ENCODE peak calls at places on chromosomes 4 and X, in five cellular contexts. T is mesenchymal stem cell, J is H9, V is neuronal stem cell, N is IMR-90. K is an unnamed sample.

GRCh38 chr4:169225812-169226211 is 44.9 kb downstream of the SH3RF1 start:
- DNase-seq in J (no peak), T (peak; percentile 79), V (no peak), N (peak; percentile 60), K (no peak)

GRCh38 chr4:161791796-161792556 is 371.8 kb downstream of the FSTL5 start:
- DNase-seq in T (no peak), J (no peak), N (no peak), V (no peak), K (no peak)

GRCh38 chr4:126592088-126592487 is 1040.7 kb upstream of the INTU start:
- DNase-seq in N (peak; percentile 28), J (no peak), T (peak; percentile 13), V (no peak), K (peak; percentile 21)

GRCh38 chr4:184317234-184317918 is 99.7 kb upstream of the ENPP6 start:
- DNase-seq in N (peak; percentile 16), J (peak; percentile 17), V (no peak), T (peak; percentile 50), K (no peak)

GRCh38 chrX:42515939-42516338 is 262.0 kb downstream of the PPP1R2C start:
- DNase-seq in N (no peak), V (no peak), T (no peak), J (no peak), K (no peak)

GRCh38 chr4:186807809-186808634 is 84.4 kb upstream of the FAT1 start:
- DNase-seq in J (no peak), T (no peak), V (no peak), N (no peak), K (no peak)

GRCh38 chr4:23320881-23321612 is 568.8 kb downstream of the PPARGC1A start:
- DNase-seq in T (no peak), J (no peak), V (no peak), N (no peak), K (no peak)

GRCh38 chrX:149760965-149761364 is 12.9 kb upstream of the HSFX1 start:
- DNase-seq in J (no peak), T (no peak), V (no peak), N (no peak), K (no peak)

GRCh38 chrX:42247241-42247640 is 323.9 kb upstream of the CASK start:
- DNase-seq in N (peak; percentile 8), J (no peak), T (no peak), V (no peak), K (no peak)

GRCh38 chr4:37715889-37716402 is 29.8 kb upstream of the RELL1 start:
- DNase-seq in N (peak; percentile 66), J (no peak), T (peak; percentile 23), V (no peak), K (peak; percentile 5)

GRCh38 chr4:13524504-13525243 is 19.6 kb downstream of the NKX3-2 start:
- DNase-seq in T (peak; percentile 78), N (peak; percentile 57), J (no peak), V (no peak), K (peak; percentile 74)

GRCh38 chrX:50801135-50801534 is 12.9 kb downstream of the SHROOM4 start:
- DNase-seq in J (no peak), N (no peak), T (no peak), V (no peak), K (no peak)

GRCh38 chrX:11632732-11633131 is 33.0 kb downstream of the ARHGAP6 start:
- DNase-seq in T (no peak), J (no peak), N (no peak), V (no peak), K (no peak)

GRCh38 chr4:15493411-15493810 is 23.7 kb downstream of the CC2D2A start:
- DNase-seq in J (no peak), T (no peak), V (no peak), N (peak; percentile 17), K (no peak)

GRCh38 chr4:17577660-17578481 is 873 bp downstream of the LAP3 start:
- DNase-seq in T (no peak), N (peak; percentile 4), V (no peak), J (no peak), K (peak; percentile 49)
- H4K8ac ChIP-seq in T (peak overlapping the region; percentile 19), N (peak overlapping the region; percentile 55), V (no peak overlapping the region), J (no peak overlapping the region), K (no peak overlapping the region)

GRCh38 chr4:4425119-4425690 is 38.3 kb downstream of the NSG1 start:
- DNase-seq in V (no peak), J (no peak), T (no peak), N (peak; percentile 11), K (no peak)
- H2BK15ac ChIP-seq in V (no peak overlapping the region), J (no peak overlapping the region), T (no peak overlapping the region), N (no peak overlapping the region), K (no peak overlapping the region)

DNA sequence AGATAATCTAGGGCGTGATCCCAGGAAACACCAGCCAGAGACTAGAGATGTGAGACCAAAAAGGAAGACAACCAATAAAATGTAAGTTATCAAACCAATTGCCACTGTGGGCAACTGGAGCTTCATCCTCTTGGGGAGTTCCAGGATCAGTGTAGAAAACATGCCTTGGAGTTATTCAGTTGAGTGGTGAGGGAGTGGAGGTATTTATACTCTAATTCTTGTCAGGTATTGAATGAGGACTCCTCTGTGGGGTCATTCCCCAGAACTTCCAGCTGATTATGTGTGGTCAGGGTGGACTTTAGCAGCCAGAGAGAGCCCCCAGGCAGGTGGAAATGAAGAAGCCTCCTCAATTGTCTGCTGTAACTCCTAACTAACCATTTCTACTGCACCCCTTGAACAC is 144.0 kb upstream of the PRPS2 start:
- DNase-seq in T (no peak), V (no peak), J (no peak), N (no peak), K (no peak)
- H4K8ac ChIP-seq in T (no peak overlapping the region), V (no peak overlapping the region), J (no peak overlapping the region), N (no peak overlapping the region), K (no peak overlapping the region)

GRCh38 chr4:185642907-185643306 is 107.6 kb upstream of the PDLIM3 start:
- DNase-seq in V (no peak), N (no peak), T (no peak), J (no peak), K (no peak)
- H2BK15ac ChIP-seq in V (no peak overlapping the region), N (no peak overlapping the region), T (no peak overlapping the region), J (no peak overlapping the region), K (no peak overlapping the region)